ENCODE peak calls at places on chromosomes 2 and 18, in four cellular contexts. Q, A, C and T are unnamed samples.
A peak's percentile ranks its signal among the peaks of the same experiment; 100 is the strongest.

GRCh38 chr2:20584637-20585321 is 66.1 kb downstream of the HS1BP3 start:
- DNase-seq in C (peak; percentile 98), A (peak; percentile 44), Q (peak; percentile 59), T (peak; percentile 87)

GRCh38 chr18:45402485-45403056 is 212.7 kb upstream of the SLC14A2 start:
- DNase-seq in A (no peak), Q (no peak), C (no peak), T (no peak)

GRCh38 chr2:78979380-78980238 is 45.9 kb upstream of the REG3G start:
- DNase-seq in A (peak; percentile 60), C (peak; percentile 53), Q (peak; percentile 32), T (no peak)

GRCh38 chr2:120005834-120006521 is 6.9 kb upstream of the EPB41L5 start:
- DNase-seq in C (no peak), A (peak; percentile 35), Q (no peak), T (no peak)

GRCh38 chr2:118300807-118301206 is 212.5 kb downstream of the INSIG2 start:
- DNase-seq in C (no peak), A (no peak), Q (no peak), T (no peak)

GRCh38 chr18:57921708-57922107 is 118.6 kb upstream of the ATP8B1 start:
- DNase-seq in C (peak; percentile 12), A (peak; percentile 11), Q (no peak), T (peak; percentile 23)

GRCh38 chr2:232436381-232437129 is 19.4 kb upstream of the ALPI start:
- DNase-seq in A (no peak), C (no peak), Q (no peak), T (no peak)

GRCh38 chr2:99974275-99974674 is 168.1 kb downstream of the AFF3 start:
- DNase-seq in Q (no peak), C (no peak), A (no peak), T (no peak)

GRCh38 chr18:28690836-28691835 is 514.2 kb upstream of the CDH2 start:
- DNase-seq in Q (no peak), A (no peak), C (no peak), T (no peak)

GRCh38 chr2:216698291-216698690 is 2.9 kb upstream of the IGFBP5 start:
- DNase-seq in A (no peak), C (no peak), Q (no peak), T (no peak)
- H3K27ac ChIP-seq in A (no peak overlapping the region), C (no peak overlapping the region), Q (no peak overlapping the region), T (no peak overlapping the region)

GRCh38 chr2:135997380-135997779 is 12.0 kb upstream of the DARS1 start:
- DNase-seq in A (no peak), C (peak; percentile 53), Q (no peak), T (no peak)
- TF ChIP-seq TCF7L2 in A (no peak), C (no peak), Q (no peak), T (no peak)

GRCh38 chr2:39623916-39624315 is 41.8 kb upstream of the TMEM178A start:
- DNase-seq in C (no peak), A (no peak), Q (no peak), T (no peak)
- H3K27ac ChIP-seq in C (no peak overlapping the region), A (no peak overlapping the region), Q (no peak overlapping the region), T (no peak overlapping the region)

GRCh38 chr2:64558682-64559081 is 34.6 kb downstream of the AFTPH start:
- DNase-seq in A (no peak), Q (no peak), C (no peak), T (no peak)

GRCh38 chr2:64565358-64565757 is 41.2 kb downstream of the AFTPH start:
- DNase-seq in C (no peak), Q (no peak), A (no peak), T (no peak)

GRCh38 chr2:64563436-64563938 is 39.4 kb downstream of the AFTPH start:
- DNase-seq in Q (no peak), A (no peak), C (no peak), T (no peak)

GRCh38 chr2:64565949-64566705 is 42.0 kb downstream of the AFTPH start:
- DNase-seq in Q (no peak), A (no peak), C (no peak), T (no peak)

GRCh38 chr2:64562148-64562784 is 38.1 kb downstream of the AFTPH start:
- DNase-seq in Q (no peak), A (no peak), C (peak; percentile 26), T (peak; percentile 10)
- TF ChIP-seq TCF7L2 in Q (no peak), A (no peak), C (no peak), T (no peak)

DNA sequence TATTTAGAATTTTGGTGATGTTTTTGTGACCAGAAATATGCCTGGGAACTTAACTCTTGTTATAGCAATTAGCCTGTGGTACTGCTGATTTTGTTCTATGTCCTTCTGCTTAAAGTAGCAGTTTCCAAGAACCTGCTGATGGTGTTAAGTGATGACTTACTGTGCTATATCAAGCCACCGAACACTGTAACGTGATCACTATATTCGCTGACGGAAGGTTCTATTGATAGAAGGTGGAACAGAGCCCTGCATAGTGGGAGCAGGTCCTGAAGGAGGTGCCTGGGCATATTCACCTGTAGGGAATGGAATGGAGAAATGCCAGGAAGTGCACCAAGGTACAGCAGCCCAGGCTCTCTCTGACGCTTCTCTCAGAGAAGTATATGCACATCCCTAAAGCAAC is 76.8 kb downstream of the UXS1 start:
- DNase-seq in C (no peak), Q (no peak), A (no peak), T (no peak)
- H3K27ac ChIP-seq in C (no peak overlapping the region), Q (no peak overlapping the region), A (no peak overlapping the region), T (no peak overlapping the region)

GRCh38 chr2:42835577-42836371 is 43.4 kb upstream of the HAAO start:
- DNase-seq in C (peak; percentile 61), A (no peak), Q (no peak), T (no peak)
- TF ChIP-seq TCF7L2 in C (no peak), A (no peak), Q (no peak), T (no peak)

DNA sequence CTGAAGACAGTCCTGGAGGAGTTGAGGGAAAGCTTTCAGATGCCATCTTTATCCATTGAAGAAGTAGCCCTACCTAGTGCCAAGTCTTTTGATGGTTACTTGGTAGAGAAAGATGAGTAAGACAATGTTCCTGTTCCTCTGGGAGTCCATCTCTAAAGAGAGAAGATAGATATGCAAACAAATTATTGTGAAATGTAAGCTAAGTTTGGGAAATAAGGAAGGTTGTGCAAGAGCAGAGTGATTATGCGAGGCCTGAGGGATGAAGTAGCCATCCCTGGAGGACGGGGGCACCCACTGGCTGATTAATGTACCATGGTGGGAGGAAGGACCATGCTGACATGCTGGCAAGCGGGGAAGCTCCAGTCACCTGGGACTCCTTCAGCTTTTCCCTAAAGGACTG is 994 bp upstream of the DTNA start:
- DNase-seq in Q (no peak), A (no peak), C (peak; percentile 10), T (no peak)
- H3K27ac ChIP-seq in Q (no peak overlapping the region), A (no peak overlapping the region), C (no peak overlapping the region), T (no peak overlapping the region)

GRCh38 chr18:13180614-13181375 is 37.8 kb upstream of the LDLRAD4 start:
- DNase-seq in Q (no peak), A (no peak), C (no peak), T (no peak)
- TF ChIP-seq TCF7L2 in Q (no peak), A (no peak), C (no peak), T (no peak)